ENCODE peak calls at places on chromosomes 6 and 20, in seven cellular contexts. A, C, K, Z, P, H and B are unnamed samples.

GRCh38 chr6:163438298-163438939 is 23.9 kb downstream of the QKI start:
- DNase-seq in Z (no peak), K (no peak), P (no peak), C (no peak), A (no peak), H (no peak), B (no peak)

GRCh38 chr20:56631990-56632327 is 2.9 kb downstream of the TFAP2C start:
- DNase-seq in K (no peak), Z (no peak), C (no peak), H (no peak), A (no peak), P (no peak), B (no peak)

GRCh38 chr20:32429745-32430360 is 71.7 kb downstream of the ASXL1 start:
- DNase-seq in C (no peak), H (no peak), K (no peak), A (peak; percentile 7), P (no peak), Z (no peak), B (no peak)

GRCh38 chr6:140001851-140002301 is 627.4 kb upstream of the CITED2 start:
- DNase-seq in K (no peak), P (no peak), Z (no peak), A (peak; percentile 23), C (no peak), H (no peak), B (no peak)

GRCh38 chr20:23205656-23206055 is 119.5 kb upstream of the CD93 start:
- DNase-seq in P (no peak), C (no peak), K (no peak), H (no peak), Z (no peak), A (no peak), B (no peak)

GRCh38 chr20:5146302-5146653 is 19.5 kb downstream of the CDS2 start:
- DNase-seq in A (no peak), P (no peak), K (no peak), H (no peak), C (no peak), Z (no peak), B (no peak)

GRCh38 chr6:16129623-16130243 is 847 bp downstream of the MYLIP start:
- DNase-seq in K (no peak), H (no peak), C (no peak), P (no peak), A (no peak), Z (peak; percentile 41), B (peak; percentile 35)

GRCh38 chr6:14784596-14785360 is 461.1 kb upstream of the JARID2 start:
- DNase-seq in H (peak; percentile 90), K (no peak), A (no peak), P (no peak), C (no peak), Z (no peak), B (no peak)

GRCh38 chr6:154800338-154800737 is 67.1 kb downstream of the SCAF8 start:
- DNase-seq in H (no peak), Z (no peak), A (no peak), P (no peak), K (no peak), C (no peak), B (no peak)

GRCh38 chr6:42777126-42777822 is 4.6 kb upstream of the BICRAL start:
- DNase-seq in H (no peak), Z (no peak), K (peak; percentile 83), C (peak; percentile 53), A (no peak), P (no peak), B (no peak)

GRCh38 chr6:166556871-166557322 is 29.6 kb downstream of the RAMACL start:
- DNase-seq in Z (no peak), H (no peak), C (no peak), P (peak; percentile 86), A (no peak), K (no peak), B (peak; percentile 56)

GRCh38 chr6:115663681-115664080 is 397.0 kb downstream of the FRK start:
- DNase-seq in C (no peak), A (no peak), K (no peak), H (no peak), Z (no peak), P (no peak), B (no peak)

GRCh38 chr20:39990692-39991091 is 698.3 kb downstream of the MAFB start:
- DNase-seq in A (no peak), C (no peak), P (no peak), H (no peak), K (no peak), Z (no peak), B (no peak)

GRCh38 chr6:87789198-87789899 is 87.3 kb upstream of the AKIRIN2 start:
- DNase-seq in H (no peak), P (no peak), A (no peak), C (peak; percentile 93), Z (no peak), K (no peak), B (no peak)

GRCh38 chr20:46350986-46351267 is 42.6 kb upstream of the CDH22 start:
- DNase-seq in Z (no peak), P (no peak), H (no peak), K (no peak), A (no peak), C (no peak), B (no peak)

GRCh38 chr6:35782424-35782823 is 1.6 kb downstream of the CLPSL1 start:
- DNase-seq in H (no peak), C (no peak), Z (no peak), K (no peak), A (peak; percentile 64), P (no peak), B (no peak)

GRCh38 chr6:150494236-150494635 is 105.4 kb upstream of the PLEKHG1 start:
- DNase-seq in P (no peak), A (no peak), H (no peak), C (no peak), K (no peak), Z (no peak), B (no peak)

GRCh38 chr20:10649080-10649816 is 24.6 kb downstream of the JAG1 start:
- DNase-seq in H (no peak), P (no peak), Z (no peak), K (no peak), A (no peak), C (no peak), B (no peak)

GRCh38 chr20:7308163-7308562 is 540.7 kb downstream of the BMP2 start:
- DNase-seq in P (no peak), Z (no peak), H (no peak), C (no peak), K (no peak), A (no peak), B (no peak)

GRCh38 chr6:115885636-115886366 is 174.9 kb downstream of the FRK start:
- DNase-seq in K (no peak), P (no peak), H (no peak), C (no peak), A (no peak), Z (no peak), B (no peak)

GRCh38 chr6:4607026-4607704 is 169.0 kb upstream of the CDYL start:
- DNase-seq in A (no peak), P (peak; percentile 53), H (no peak), Z (no peak), C (no peak), K (no peak), B (peak; percentile 81)

DNA sequence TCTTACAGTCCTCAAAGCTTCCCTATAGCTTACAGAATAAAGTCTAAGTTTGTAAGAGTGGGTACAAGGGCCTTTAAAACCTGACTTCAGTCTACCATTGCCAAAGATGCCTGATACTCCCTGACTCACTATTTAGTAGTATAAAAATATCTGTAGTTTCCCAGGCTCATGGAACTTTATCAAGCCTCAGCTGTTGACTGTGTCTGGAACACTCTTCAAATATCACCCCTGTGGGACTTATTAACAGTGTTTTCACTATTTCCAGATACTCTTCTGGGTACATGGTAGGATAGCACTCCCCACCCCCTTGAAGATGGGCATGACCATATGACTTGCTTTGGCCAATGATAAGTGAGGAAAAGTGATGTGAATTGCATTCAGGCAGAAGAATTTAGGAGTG is 105.3 kb upstream of the TENT5A start:
- DNase-seq in C (no peak), A (no peak), Z (no peak), K (no peak), H (no peak), P (no peak), B (no peak)
- TF ChIP-seq JUND in C (no peak), A (no peak), Z (no peak), K (no peak), H (no peak), P (no peak), B (no peak)

DNA sequence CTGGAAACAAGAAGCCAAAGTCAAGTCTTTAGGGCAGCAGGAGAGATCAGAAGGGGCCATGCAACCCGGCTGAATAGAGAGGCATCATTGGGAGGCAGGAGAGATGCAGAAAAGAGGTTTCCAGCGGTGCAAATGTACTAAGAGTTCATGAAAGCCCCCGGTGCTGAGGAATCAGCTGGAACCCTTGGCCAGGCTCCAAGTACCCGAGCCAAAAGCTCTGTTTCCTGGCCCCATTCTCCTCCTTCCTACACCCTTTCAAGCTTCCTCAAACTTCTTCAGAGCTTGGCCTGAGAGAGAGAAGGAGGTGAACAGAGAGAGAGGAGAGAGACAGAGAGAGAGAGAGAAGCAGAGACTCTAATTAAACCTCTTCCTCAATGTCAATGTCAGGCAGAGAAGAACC is 433.5 kb downstream of the PRKN start:
- DNase-seq in C (no peak), Z (no peak), H (no peak), K (no peak), P (no peak), A (no peak), B (no peak)
- TF ChIP-seq JUND in C (no peak), Z (no peak), H (no peak), K (no peak), P (no peak), A (no peak), B (no peak)

GRCh38 chr20:48212806-48213509 is 427.7 kb upstream of the SULF2 start:
- DNase-seq in C (no peak), P (no peak), A (no peak), K (no peak), Z (no peak), H (no peak), B (no peak)
- TF ChIP-seq JUND in C (no peak), P (no peak), A (no peak), K (no peak), Z (no peak), H (no peak), B (no peak)

DNA sequence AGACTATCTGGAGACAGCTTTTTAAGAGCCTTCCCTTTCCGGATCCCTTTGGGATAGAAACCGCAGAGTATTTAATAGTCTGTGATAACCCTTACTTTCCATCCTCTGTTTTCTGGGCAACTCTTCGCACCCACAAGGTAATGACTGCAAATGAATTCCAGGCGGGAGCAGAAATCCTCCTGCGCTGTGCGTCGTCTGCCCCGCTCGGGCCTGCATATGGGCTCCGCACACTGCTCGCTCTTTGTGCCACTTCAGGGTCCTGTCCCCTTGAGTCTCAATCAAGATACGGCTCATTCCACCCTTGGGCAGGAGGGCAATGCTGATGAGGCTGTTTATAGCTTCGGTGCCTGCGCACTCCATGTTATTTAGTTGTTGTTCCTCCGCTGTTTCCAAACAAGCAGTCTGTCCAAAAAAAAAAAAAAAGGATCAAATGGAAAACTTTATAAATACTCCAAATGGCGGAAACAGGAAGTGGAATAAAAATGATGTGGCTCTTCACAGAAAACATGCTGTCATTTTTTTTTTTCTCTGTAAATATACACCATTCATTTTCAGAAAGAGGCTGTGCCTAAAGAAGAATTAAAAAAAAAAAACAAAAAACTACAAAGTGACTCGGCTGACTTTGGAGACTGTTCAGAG is 169.6 kb upstream of the GMDS start:
- DNase-seq in P (no peak), A (no peak), C (no peak), Z (no peak), H (no peak), K (no peak), B (no peak)
- TF ChIP-seq JUND in P (no peak), A (no peak), C (no peak), Z (no peak), H (no peak), K (no peak), B (no peak)